ENCODE peak calls at places on chromosomes 13 and 19, in six cellular contexts. I is Right ventricle myocardium superior; D is activated naive CD8-positive, alpha-beta T cell treated with anti-CD3 and anti-CD28 coated beads, Interleukin-2, amount 10 ng/mL, durations not matched to agents 7 days and 5 days; Q is heart right ventricle; Y is gastroesophageal sphincter; O is IMR-90. X is an unnamed sample.

GRCh38 chr13:31278874-31279273 is 79.1 kb downstream of the B3GLCT start:
- ATAC-seq in I (peak), D (no peak), Q (no peak), Y (no peak), O (no peak), X (no peak)

GRCh38 chr19:5165697-5166019 is 175.0 kb downstream of the PTPRS start:
- ATAC-seq in I (no peak), D (no peak), Q (no peak), Y (no peak), O (no peak), X (no peak)

GRCh38 chr19:48835734-48836088 is 580 bp downstream of the HSD17B14 start:
- ATAC-seq in I (peak), D (peak), Q (peak), Y (peak), O (peak), X (peak)

GRCh38 chr13:94878721-94879120 is 166.4 kb upstream of the SOX21 start:
- ATAC-seq in I (no peak), D (no peak), Q (no peak), Y (no peak), O (no peak), X (no peak)

GRCh38 chr19:50300814-50301606 is 28.2 kb downstream of the KCNC3 start:
- ATAC-seq in I (no peak), D (no peak), Q (no peak), Y (no peak), O (peak), X (peak)

GRCh38 chr13:20043207-20043925 is 84.8 kb downstream of the ZMYM2 start:
- ATAC-seq in I (peak), D (no peak), Q (peak), Y (no peak), O (no peak), X (no peak)

GRCh38 chr13:94419304-94419943 is 60.1 kb downstream of the DCT start:
- ATAC-seq in I (no peak), D (peak), Q (no peak), Y (no peak), O (peak), X (no peak)

GRCh38 chr19:48962029-48962848 is 2.9 kb upstream of the FTL start:
- ATAC-seq in I (no peak), D (peak), Q (peak), Y (no peak), O (no peak), X (peak)

GRCh38 chr19:2775556-2776430 is 7.3 kb downstream of the SGTA start:
- ATAC-seq in I (peak), D (peak), Q (peak), Y (peak), O (no peak), X (peak)

GRCh38 chr19:27966390-27966816 is 1246.5 kb downstream of the UQCRFS1 start:
- ATAC-seq in I (no peak), D (no peak), Q (no peak), Y (no peak), O (no peak), X (no peak)

GRCh38 chr13:46179576-46180368 is 2.2 kb downstream of the LCP1 start:
- ATAC-seq in I (no peak), D (no peak), Q (no peak), Y (no peak), O (no peak), X (peak)

GRCh38 chr13:45941261-45941660 is 89.7 kb upstream of the SIAH3 start:
- ATAC-seq in I (no peak), D (no peak), Q (no peak), Y (no peak), O (no peak), X (no peak)

GRCh38 chr19:41861098-41861768 is 1.2 kb downstream of the RPS19 start:
- ATAC-seq in I (no peak), D (no peak), Q (no peak), Y (no peak), O (no peak), X (no peak)

GRCh38 chr13:67383358-67383757 is 153.2 kb upstream of the PCDH9 start:
- ATAC-seq in I (no peak), D (no peak), Q (no peak), Y (no peak), O (no peak), X (no peak)

GRCh38 chr13:25965596-25965995 is 86.2 kb downstream of the SHISA2 start:
- ATAC-seq in I (no peak), D (no peak), Q (no peak), Y (no peak), O (no peak), X (no peak)

GRCh38 chr13:28475916-28476725 is 18.8 kb downstream of the FLT1 start:
- ATAC-seq in I (peak), D (no peak), Q (peak), Y (peak), O (peak), X (no peak)

GRCh38 chr13:36552334-36552733 is 120.0 kb downstream of the CCNA1 start:
- ATAC-seq in I (no peak), D (no peak), Q (no peak), Y (no peak), O (no peak), X (peak)

GRCh38 chr19:52602931-52603330 is 32.8 kb downstream of the ZNF701 start:
- ATAC-seq in I (no peak), D (no peak), Q (no peak), Y (no peak), O (no peak), X (no peak)

X was measured in stimulated activated memory B cell treated with anti-CD40 and anti-IgM and Interleukin-4, amounts not matched to agents 10 μg/mL and 1 μg/mL and 100 μg/mL, for 72 hours.